ENCODE peak calls at places on chromosomes 5 and 9, in six cellular contexts. W is fibroblast of lung, A is OCI-LY7, S is keratinocyte, T is lower leg skin, H is HCT116. C is an unnamed sample.
A peak's percentile ranks its signal among the peaks of the same experiment; 100 is the strongest.

GRCh38 chr5:160269017-160269416 is 39.7 kb downstream of the FABP6 start:
- DNase-seq in W (peak; percentile 88), A (no peak), S (no peak), T (peak; percentile 81), H (no peak), C (peak; percentile 48)

GRCh38 chr9:135614821-135615665 is 24.3 kb downstream of the GLT6D1 start:
- DNase-seq in W (no peak), A (no peak), S (no peak), T (no peak), H (no peak), C (no peak)

GRCh38 chr5:168217497-168217896 is 73.9 kb upstream of the WWC1 start:
- DNase-seq in W (no peak), A (no peak), S (no peak), T (no peak), H (no peak), C (no peak)

GRCh38 chr5:179475211-179475840 is 75.0 kb upstream of the RUFY1 start:
- DNase-seq in W (peak; percentile 79), A (no peak), S (no peak), T (no peak), H (no peak), C (no peak)

GRCh38 chr5:97628011-97628410 is 445.0 kb upstream of the RIOK2 start:
- DNase-seq in W (no peak), A (no peak), S (no peak), T (no peak), H (no peak), C (no peak)

GRCh38 chr5:34562791-34563190 is 93.3 kb upstream of the RAI14 start:
- DNase-seq in W (no peak), A (no peak), S (no peak), T (no peak), H (no peak), C (no peak)

GRCh38 chr5:145811834-145812625 is 23.1 kb downstream of the PRELID2 start:
- DNase-seq in W (peak; percentile 66), A (no peak), S (no peak), T (no peak), H (no peak), C (no peak)

GRCh38 chr9:130313103-130313858 is 47.7 kb downstream of the HMCN2 start:
- DNase-seq in W (no peak), A (no peak), S (no peak), T (no peak), H (no peak), C (no peak)

GRCh38 chr5:170451764-170452365 is 52.0 kb upstream of the KCNIP1 start:
- DNase-seq in W (peak; percentile 77), A (no peak), S (no peak), T (no peak), H (no peak), C (no peak)

GRCh38 chr5:41459557-41459956 is 50.8 kb downstream of the PLCXD3 start:
- DNase-seq in W (no peak), A (no peak), S (no peak), T (no peak), H (no peak), C (no peak)

GRCh38 chr9:123645126-123645525 is 284.8 kb downstream of the DENND1A start:
- DNase-seq in W (no peak), A (no peak), S (no peak), T (no peak), H (no peak), C (no peak)

GRCh38 chr9:107547303-107547702 is 57.7 kb upstream of the KLF4 start:
- DNase-seq in W (no peak), A (no peak), S (no peak), T (no peak), H (no peak), C (no peak)

DNA sequence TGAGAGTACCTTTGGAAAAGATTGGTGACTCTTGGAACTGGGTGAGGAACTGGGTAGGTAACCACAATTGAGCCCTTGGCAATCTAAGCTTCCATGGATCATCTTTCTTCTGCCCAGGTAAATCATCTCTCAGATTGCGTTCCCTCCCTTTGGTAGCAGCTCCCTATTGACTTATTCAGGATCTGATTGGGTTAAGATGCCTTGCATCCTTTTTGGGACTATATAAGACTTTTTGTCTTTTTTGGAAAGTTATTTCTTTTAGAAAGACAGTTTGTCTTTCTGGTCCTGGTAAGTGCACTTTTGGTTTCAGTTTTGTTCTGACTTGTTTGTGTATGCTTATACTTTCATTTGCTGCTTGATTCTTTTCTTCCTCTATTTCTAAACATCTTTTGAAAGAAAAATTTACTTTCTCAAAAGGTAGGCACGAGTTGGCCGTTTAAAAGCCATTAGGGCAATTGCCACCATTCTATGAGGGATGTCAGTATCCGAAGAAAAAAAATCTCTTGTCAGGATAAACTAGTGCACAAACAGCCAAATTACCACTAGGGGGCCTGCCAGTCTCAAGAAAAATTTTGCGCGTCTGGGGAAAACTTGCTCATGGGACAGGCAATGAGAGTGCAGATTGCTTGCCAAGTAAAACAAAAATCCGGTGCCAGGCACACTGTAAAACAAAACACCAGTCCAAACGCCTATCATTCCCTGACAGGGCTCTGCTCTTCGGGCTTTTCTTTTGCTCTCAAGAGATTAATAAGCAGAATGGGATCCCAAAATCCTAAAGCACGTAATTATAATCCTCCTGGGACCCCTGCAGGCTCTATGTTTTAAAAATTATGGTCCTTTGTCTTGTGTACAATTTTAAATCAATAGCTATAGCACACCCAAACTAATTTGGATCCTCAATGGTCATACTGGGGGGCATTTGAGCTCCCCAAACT is 12.8 kb downstream of the OR1J1 start:
- DNase-seq in W (peak; percentile 92), A (peak; percentile 83), S (peak; percentile 26), T (peak; percentile 82), H (peak; percentile 68), C (peak; percentile 69)
- H3K4me3 ChIP-seq in W (peak overlapping the region; percentile 56), A (peak overlapping the region; percentile 59), S (peak overlapping the region; percentile 59), T (peak overlapping the region; percentile 4), H (peak overlapping the region; percentile 35), C (peak overlapping the region; percentile 33)

DNA sequence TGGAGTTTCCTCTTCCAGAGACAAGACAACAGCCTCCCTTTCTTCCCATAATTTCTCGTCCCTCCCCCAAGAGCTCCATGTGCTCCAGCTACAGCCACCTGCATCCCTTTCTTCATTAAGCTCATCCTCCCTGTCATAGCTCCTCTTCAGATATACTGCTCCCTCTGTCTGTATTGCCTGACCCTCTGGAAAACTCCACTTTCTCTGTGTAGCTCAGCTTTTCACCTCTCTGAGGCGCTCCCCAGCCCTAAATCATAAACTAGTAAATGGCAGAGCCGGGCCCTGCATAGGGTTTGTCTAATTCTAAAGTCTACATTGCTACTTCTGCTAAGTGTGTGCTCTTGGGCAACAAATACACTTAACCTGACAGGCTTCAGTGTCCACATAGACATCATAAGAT is 8.8 kb upstream of the PLIN2 start:
- DNase-seq in W (no peak), A (no peak), S (no peak), T (no peak), H (no peak), C (no peak)
- TF ChIP-seq CTCF in W (no peak), A (no peak), S (no peak), T (no peak), H (no peak), C (no peak)

GRCh38 chr5:151216781-151217180 is 7.1 kb downstream of the CCDC69 start:
- DNase-seq in W (no peak), A (no peak), S (no peak), T (no peak), H (no peak), C (no peak)

GRCh38 chr5:151214614-151215545 is 9.0 kb downstream of the CCDC69 start:
- DNase-seq in W (no peak), A (peak; percentile 100), S (no peak), T (no peak), H (no peak), C (no peak)

GRCh38 chr5:151215546-151215880 is 8.4 kb downstream of the CCDC69 start:
- DNase-seq in W (no peak), A (peak; percentile 28), S (no peak), T (no peak), H (no peak), C (no peak)

GRCh38 chr5:151212361-151212899 is 11.5 kb downstream of the CCDC69 start:
- DNase-seq in W (no peak), A (peak; percentile 58), S (no peak), T (no peak), H (no peak), C (no peak)

DNA sequence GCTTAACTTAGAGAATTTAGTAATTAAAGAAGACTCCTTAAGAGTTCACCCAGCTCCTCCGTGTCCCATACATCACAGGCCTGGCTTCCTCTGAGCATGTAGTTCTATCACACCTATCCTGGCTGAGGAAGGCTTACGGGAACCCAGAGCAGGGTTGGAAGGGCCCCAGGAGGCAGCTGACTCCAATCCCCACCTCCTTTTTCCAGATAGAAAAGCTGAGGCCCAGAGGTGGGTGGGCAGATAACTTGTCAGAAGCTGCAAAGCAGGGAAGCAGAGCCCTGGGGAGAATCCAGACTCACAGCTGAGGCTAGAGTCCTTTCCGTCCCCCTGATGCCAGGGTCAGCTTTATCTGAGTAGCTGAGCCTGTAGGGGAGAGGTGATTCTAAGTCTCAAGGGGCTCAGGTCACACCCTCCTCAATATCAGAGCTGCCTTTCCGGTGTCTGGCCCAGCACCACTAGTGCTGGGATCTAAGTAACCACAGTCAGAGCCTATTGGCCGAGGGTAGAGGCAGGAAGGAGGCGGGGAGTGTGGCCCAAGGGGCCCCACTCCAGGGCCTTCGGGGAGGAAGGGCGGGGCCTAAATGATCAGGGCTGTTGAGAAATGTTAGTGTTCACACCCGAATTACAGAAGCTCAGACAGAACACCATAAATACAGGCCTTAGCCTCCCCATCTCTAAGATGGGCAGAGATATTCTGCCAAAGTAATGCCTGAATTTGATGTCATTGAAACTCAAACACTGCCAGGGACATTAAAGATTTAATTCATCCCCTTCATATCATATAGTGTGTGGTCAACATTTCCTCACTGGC is 9.9 kb downstream of the CCDC69 start:
- DNase-seq in W (peak; percentile 53), A (peak; percentile 97), S (no peak), T (peak; percentile 75), H (no peak), C (no peak)
- H3K4me3 ChIP-seq in W (no peak overlapping the region), A (peak overlapping the region; percentile 67), S (no peak overlapping the region), T (no peak overlapping the region), H (peak overlapping the region; percentile 1), C (no peak overlapping the region)

GRCh38 chr5:149581931-149582768 is 852 bp downstream of the ARHGEF37 start:
- DNase-seq in W (no peak), A (no peak), S (no peak), T (no peak), H (no peak), C (no peak)

GRCh38 chr5:149578896-149579295 is 2.4 kb upstream of the ARHGEF37 start:
- DNase-seq in W (no peak), A (no peak), S (no peak), T (no peak), H (no peak), C (no peak)

GRCh38 chr5:149583394-149583793 is 2.1 kb downstream of the ARHGEF37 start:
- DNase-seq in W (peak; percentile 62), A (no peak), S (no peak), T (peak; percentile 57), H (no peak), C (no peak)

GRCh38 chr5:149580808-149581191 is 498 bp upstream of the ARHGEF37 start:
- DNase-seq in W (no peak), A (no peak), S (no peak), T (no peak), H (no peak), C (no peak)

GRCh38 chr5:149581192-149581861 is at the start of gene ARHGEF37:
- DNase-seq in W (peak; percentile 54), A (no peak), S (no peak), T (peak; percentile 84), H (peak; percentile 33), C (no peak)
- TF ChIP-seq CTCF in W (no peak), A (no peak), S (no peak), T (no peak), H (no peak), C (no peak)

GRCh38 chr9:35616681-35617459 is 1.3 kb downstream of the CD72 start:
- DNase-seq in W (peak; percentile 61), A (peak; percentile 79), S (peak; percentile 17), T (no peak), H (no peak), C (no peak)
- H3K4me3 ChIP-seq in W (peak overlapping the region; percentile 40), A (peak overlapping the region; percentile 69), S (peak overlapping the region; percentile 24), T (no peak overlapping the region), H (no peak overlapping the region), C (peak overlapping the region; percentile 29)